ENCODE peak calls at places on chromosomes 7 and 10, in nine cellular contexts. Q, A, T, Y, O, V, H, J and F are unnamed samples.

GRCh38 chr10:48467669-48468068 is 137.2 kb downstream of the ARHGAP22 start:
- DNase-seq in J (no peak), Q (no peak), H (no peak), Y (no peak), O (no peak), T (no peak), V (no peak), A (no peak), F (peak)

GRCh38 chr10:132229834-132230556 is 43.2 kb downstream of the DPYSL4 start:
- DNase-seq in T (no peak), V (no peak), O (no peak), A (no peak), H (no peak), J (peak), Q (no peak), Y (no peak), F (no peak)

GRCh38 chr10:11573497-11573896 is 38.0 kb downstream of the USP6NL start:
- DNase-seq in O (no peak), Q (peak), H (peak), J (no peak), T (peak), A (no peak), V (no peak), Y (no peak), F (no peak)

GRCh38 chr7:134787720-134788119 is 8.3 kb downstream of the CALD1 start:
- DNase-seq in A (no peak), H (no peak), V (no peak), O (no peak), Q (no peak), Y (no peak), J (no peak), T (no peak), F (no peak)

GRCh38 chr7:134782121-134782623 is 2.7 kb downstream of the CALD1 start:
- DNase-seq in H (peak), J (no peak), A (no peak), O (no peak), Y (no peak), Q (no peak), V (no peak), T (no peak), F (peak)

GRCh38 chr7:148838905-148839304 is 45.2 kb downstream of the EZH2 start:
- DNase-seq in Y (no peak), Q (no peak), O (no peak), H (no peak), A (no peak), J (no peak), T (no peak), V (no peak), F (no peak)

GRCh38 chr7:134792968-134793367 is 13.5 kb downstream of the CALD1 start:
- DNase-seq in A (no peak), J (peak), Q (peak), O (no peak), T (no peak), V (no peak), Y (no peak), H (no peak), F (no peak)

GRCh38 chr10:48608279-48608681 is 3.4 kb upstream of the ARHGAP22 start:
- DNase-seq in O (no peak), Y (no peak), Q (no peak), V (no peak), T (no peak), A (no peak), H (peak), J (peak), F (no peak)

GRCh38 chr7:47497367-47498096 is 84.4 kb downstream of the TNS3 start:
- DNase-seq in V (no peak), Y (no peak), T (peak), J (no peak), O (no peak), Q (no peak), A (no peak), H (no peak), F (peak)

GRCh38 chr10:10891437-10891836 is 126.2 kb upstream of the CELF2 start:
- DNase-seq in J (no peak), O (no peak), V (no peak), Q (peak), H (peak), A (no peak), T (peak), Y (no peak), F (no peak)

GRCh38 chr7:38187794-38188472 is 9.9 kb downstream of the STARD3NL start:
- DNase-seq in H (no peak), O (no peak), Q (no peak), J (no peak), Y (no peak), A (no peak), V (no peak), T (no peak), F (no peak)

GRCh38 chr7:80548790-80549530 is 37.1 kb upstream of the GNAT3 start:
- DNase-seq in J (no peak), V (no peak), Q (no peak), Y (no peak), A (no peak), H (no peak), O (no peak), T (peak), F (no peak)

GRCh38 chr10:83606275-83606674 is 533.0 kb upstream of the GHITM start:
- DNase-seq in T (no peak), A (no peak), J (no peak), V (no peak), Y (no peak), O (no peak), H (peak), Q (no peak), F (no peak)

GRCh38 chr7:5679741-5680473 is 101.6 kb downstream of the RNF216 start:
- DNase-seq in V (no peak), O (no peak), J (peak), Q (no peak), A (no peak), T (no peak), Y (no peak), H (no peak), F (peak)

GRCh38 chr10:60717852-60718251 is 60.4 kb upstream of the CDK1 start:
- DNase-seq in J (no peak), H (no peak), A (no peak), Y (no peak), Q (no peak), O (no peak), T (no peak), V (no peak), F (no peak)

GRCh38 chr7:52500796-52501195 is 534.6 kb upstream of the POM121L12 start:
- DNase-seq in J (no peak), T (no peak), Q (no peak), O (no peak), V (no peak), H (peak), Y (no peak), A (no peak), F (no peak)

GRCh38 chr10:101130984-101131961 is at the start of gene TLX1:
- DNase-seq in Q (no peak), H (no peak), T (no peak), O (no peak), A (no peak), Y (peak), V (no peak), J (no peak), F (no peak)

GRCh38 chr7:31046723-31047122 is 5.4 kb upstream of the ADCYAP1R1 start:
- DNase-seq in H (no peak), A (no peak), Y (no peak), O (no peak), T (no peak), V (no peak), J (no peak), Q (no peak), F (no peak)

GRCh38 chr7:42831051-42831952 is 80.6 kb downstream of the C7orf25 start:
- DNase-seq in V (no peak), Q (peak), O (no peak), A (no peak), J (peak), Y (no peak), T (no peak), H (peak), F (peak)

GRCh38 chr7:91347288-91347687 is 83.1 kb downstream of the FZD1 start:
- DNase-seq in T (no peak), A (no peak), V (no peak), Y (no peak), Q (no peak), J (no peak), H (peak), O (no peak), F (no peak)

GRCh38 chr10:23314835-23315239 is 29.8 kb downstream of the C10orf67 start:
- DNase-seq in J (peak), Q (peak), Y (no peak), O (peak), V (peak), H (peak), T (peak), A (peak), F (peak)

GRCh38 chr7:117834983-117835664 is 38.1 kb downstream of the CTTNBP2 start:
- DNase-seq in O (no peak), V (no peak), Y (peak), J (no peak), Q (no peak), A (no peak), T (no peak), H (no peak), F (no peak)

GRCh38 chr7:32177216-32177615 is 107.0 kb upstream of the PDE1C start:
- DNase-seq in Q (no peak), A (no peak), J (no peak), V (no peak), T (no peak), O (no peak), Y (no peak), H (no peak), F (no peak)

GRCh38 chr7:101814081-101814995 is 3.1 kb upstream of the CUX1 start:
- DNase-seq in J (peak), Y (no peak), H (peak), T (peak), V (peak), O (peak), A (peak), Q (no peak), F (peak)

GRCh38 chr10:79356104-79356503 is 8.8 kb downstream of the PPIF start:
- DNase-seq in Q (no peak), V (no peak), O (no peak), J (no peak), H (no peak), T (no peak), A (no peak), Y (no peak), F (no peak)

GRCh38 chr10:13634207-13634606 is 47.4 kb downstream of the PRPF18 start:
- DNase-seq in T (no peak), H (no peak), Y (no peak), J (no peak), V (no peak), A (no peak), Q (peak), O (no peak), F (no peak)

GRCh38 chr7:6271091-6271658 is 1.2 kb downstream of the CYTH3 start:
- DNase-seq in J (peak), H (peak), V (peak), A (peak), Q (no peak), T (peak), O (peak), Y (no peak), F (peak)

GRCh38 chr7:146902728-146903127 is 786.1 kb downstream of the CNTNAP2 start:
- DNase-seq in H (peak), T (no peak), J (no peak), O (no peak), A (no peak), V (no peak), Q (no peak), Y (no peak), F (no peak)

GRCh38 chr10:27745719-27746363 is at the start of gene MKX:
- DNase-seq in A (peak), Y (no peak), J (peak), Q (no peak), O (no peak), H (no peak), T (peak), V (peak), F (no peak)

GRCh38 chr7:129458171-129458570 is 23.9 kb downstream of the STRIP2 start:
- DNase-seq in H (no peak), Q (no peak), O (no peak), V (no peak), T (no peak), J (no peak), Y (no peak), A (no peak), F (no peak)

GRCh38 chr10:8407561-8408021 is 353.1 kb downstream of the GATA3 start:
- DNase-seq in T (no peak), H (no peak), Q (no peak), J (no peak), O (no peak), Y (no peak), V (no peak), A (no peak), F (no peak)

GRCh38 chr7:112080441-112080840 is 125.8 kb downstream of the DOCK4 start:
- DNase-seq in Y (peak), O (no peak), Q (peak), V (no peak), J (no peak), T (peak), H (peak), A (no peak), F (no peak)

GRCh38 chr10:19097151-19097550 is 48.5 kb downstream of the MALRD1 start:
- DNase-seq in J (no peak), T (no peak), O (no peak), A (no peak), Q (no peak), V (no peak), H (no peak), Y (no peak), F (no peak)

GRCh38 chr10:123848564-123849457 is 42.8 kb downstream of the CPXM2 start:
- DNase-seq in J (no peak), A (no peak), H (no peak), Y (no peak), T (no peak), Q (no peak), V (no peak), O (no peak), F (no peak)